ENCODE peak calls at places on chromosomes 3 and 15, in nine cellular contexts. Y, A, K, X, O, W, C, L and E are unnamed samples.

GRCh38 chr15:101169457-101170071 is 82.3 kb downstream of the CHSY1 start:
- DNase-seq in Y (peak; percentile 28), A (no peak), K (no peak), X (no peak), O (peak; percentile 50), W (peak; percentile 69), C (peak; percentile 39), L (no peak), E (peak; percentile 67)

GRCh38 chr15:46260937-46261336 is 626.1 kb downstream of the SQOR start:
- DNase-seq in Y (no peak), A (no peak), K (no peak), X (no peak), O (no peak), W (no peak), C (no peak), L (no peak), E (no peak)

GRCh38 chr15:101145362-101145761 is 106.5 kb downstream of the CHSY1 start:
- DNase-seq in Y (peak; percentile 36), A (peak; percentile 49), K (no peak), X (no peak), O (no peak), W (peak; percentile 50), C (no peak), L (no peak), E (no peak)

GRCh38 chr3:124172846-124173245 is 180.9 kb upstream of the ROPN1 start:
- DNase-seq in Y (no peak), A (no peak), K (no peak), X (no peak), O (no peak), W (no peak), C (no peak), L (no peak), E (no peak)

GRCh38 chr15:70752142-70752754 is 11.1 kb downstream of the UACA start:
- DNase-seq in Y (peak; percentile 66), A (no peak), K (no peak), X (no peak), O (no peak), W (no peak), C (peak; percentile 55), L (no peak), E (no peak)

GRCh38 chr3:126958638-126959085 is 24.3 kb upstream of the PLXNA1 start:
- DNase-seq in Y (no peak), A (no peak), K (no peak), X (no peak), O (peak; percentile 20), W (no peak), C (no peak), L (no peak), E (peak; percentile 49)

GRCh38 chr3:174775603-174776002 is 83.5 kb upstream of the NAALADL2 start:
- DNase-seq in Y (peak; percentile 89), A (no peak), K (no peak), X (no peak), O (no peak), W (peak; percentile 35), C (no peak), L (no peak), E (no peak)

GRCh38 chr3:123773681-123774431 is 110.3 kb downstream of the MYLK start:
- DNase-seq in Y (peak; percentile 55), A (no peak), K (no peak), X (no peak), O (peak; percentile 81), W (peak; percentile 66), C (peak; percentile 56), L (no peak), E (no peak)

GRCh38 chr3:183202004-183202722 is 39.6 kb upstream of the LAMP3 start:
- DNase-seq in Y (no peak), A (no peak), K (no peak), X (no peak), O (no peak), W (no peak), C (no peak), L (no peak), E (no peak)

GRCh38 chr3:48847053-48847585 is 555 bp downstream of the PRKAR2A start:
- DNase-seq in Y (peak; percentile 83), A (peak; percentile 54), K (peak; percentile 44), X (peak; percentile 95), O (peak; percentile 89), W (peak; percentile 75), C (peak; percentile 88), L (peak; percentile 37), E (peak; percentile 83)

GRCh38 chr15:48510976-48511375 is 134.5 kb downstream of the FBN1 start:
- DNase-seq in Y (peak; percentile 16), A (peak; percentile 77), K (no peak), X (no peak), O (peak; percentile 55), W (no peak), C (no peak), L (no peak), E (no peak)

GRCh38 chr15:79032656-79033055 is 57.9 kb downstream of the RASGRF1 start:
- DNase-seq in Y (no peak), A (no peak), K (no peak), X (no peak), O (peak; percentile 68), W (no peak), C (no peak), L (no peak), E (no peak)

GRCh38 chr3:116034071-116034470 is 410.8 kb downstream of the GAP43 start:
- DNase-seq in Y (no peak), A (no peak), K (no peak), X (no peak), O (no peak), W (no peak), C (no peak), L (no peak), E (no peak)

GRCh38 chr3:102471001-102471400 is 36.2 kb downstream of the ZPLD1 start:
- DNase-seq in Y (no peak), A (no peak), K (no peak), X (no peak), O (no peak), W (no peak), C (no peak), L (no peak), E (no peak)

GRCh38 chr3:61439116-61439459 is 122.3 kb upstream of the PTPRG start:
- DNase-seq in Y (no peak), A (no peak), K (no peak), X (no peak), O (no peak), W (no peak), C (no peak), L (no peak), E (no peak)

GRCh38 chr3:25884981-25885380 is 95.1 kb downstream of the OXSM start:
- DNase-seq in Y (no peak), A (no peak), K (no peak), X (no peak), O (no peak), W (no peak), C (no peak), L (no peak), E (no peak)
- H3K27ac ChIP-seq in Y (no peak overlapping the region), A (no peak overlapping the region), K (no peak overlapping the region), X (no peak overlapping the region), O (no peak overlapping the region), W (no peak overlapping the region), C (no peak overlapping the region), L (no peak overlapping the region), E (peak overlapping the region; percentile 33)

DNA sequence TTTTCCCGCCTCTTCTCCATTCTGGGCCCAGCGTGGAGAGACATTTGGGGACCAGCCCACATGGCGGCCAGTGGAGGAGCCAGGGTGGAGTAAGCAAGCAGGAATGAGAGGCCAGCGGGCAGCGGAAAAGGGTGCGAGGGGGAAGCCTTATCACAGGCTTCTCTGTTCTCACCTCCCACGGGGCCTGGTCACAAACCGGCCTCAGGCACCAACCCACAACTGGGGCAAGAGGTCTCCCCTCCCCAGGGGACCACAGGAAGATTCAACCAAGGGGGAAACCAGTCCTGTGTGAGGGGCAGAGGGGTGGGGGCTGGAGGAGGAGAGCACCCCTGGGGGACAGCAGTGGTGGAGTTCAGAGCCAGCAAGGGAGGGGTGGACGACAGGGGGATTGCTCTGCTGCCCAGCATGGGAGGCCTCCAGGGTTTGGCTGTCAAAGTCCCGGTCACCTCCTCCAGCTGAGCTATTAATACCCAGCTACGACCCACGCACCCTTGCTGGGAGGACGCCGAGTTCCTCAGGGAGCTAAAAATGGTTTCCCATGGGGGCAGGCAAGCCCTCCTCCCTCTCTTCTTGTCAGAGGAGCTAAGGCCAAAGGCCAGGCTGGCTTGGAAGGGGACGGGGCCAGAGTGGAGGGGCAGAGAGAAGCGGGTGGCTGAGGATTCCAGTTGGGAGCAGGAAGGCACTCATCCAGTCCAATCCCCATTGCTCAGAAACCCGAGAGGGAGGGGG is 23.8 kb upstream of the RPL29 start:
- DNase-seq in Y (peak; percentile 47), A (no peak), K (no peak), X (peak; percentile 78), O (peak; percentile 84), W (no peak), C (peak; percentile 75), L (no peak), E (no peak)
- H3K27ac ChIP-seq in Y (peak overlapping the region; percentile 98), A (no peak overlapping the region), K (no peak overlapping the region), X (peak overlapping the region; percentile 62), O (peak overlapping the region; percentile 88), W (no peak overlapping the region), C (peak overlapping the region; percentile 92), L (no peak overlapping the region), E (no peak overlapping the region)

DNA sequence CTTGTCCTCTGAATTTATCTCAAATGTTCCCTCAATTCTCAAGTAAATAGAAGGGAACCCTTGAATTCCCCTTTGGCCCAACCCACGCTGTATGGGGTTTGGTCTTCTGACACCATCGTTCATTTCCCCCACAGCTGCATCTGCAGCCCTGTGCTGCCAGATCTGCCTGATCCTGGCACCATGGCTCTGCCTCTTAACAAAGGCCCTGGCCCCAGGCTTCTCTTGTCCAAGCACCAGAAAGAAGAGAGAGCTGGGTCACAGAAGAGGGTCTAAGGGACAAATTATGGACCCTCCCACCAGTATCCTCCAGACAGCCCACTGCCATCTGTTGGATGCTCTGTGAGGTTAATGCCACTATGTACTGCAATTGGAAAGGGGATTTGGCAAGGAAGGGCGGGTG is 1.8 kb downstream of the MAP1A start:
- DNase-seq in Y (no peak), A (no peak), K (no peak), X (no peak), O (no peak), W (no peak), C (no peak), L (no peak), E (no peak)
- H3K27ac ChIP-seq in Y (no peak overlapping the region), A (no peak overlapping the region), K (no peak overlapping the region), X (no peak overlapping the region), O (no peak overlapping the region), W (no peak overlapping the region), C (no peak overlapping the region), L (no peak overlapping the region), E (no peak overlapping the region)

GRCh38 chr3:94225176-94225742 is 162.4 kb downstream of the NSUN3 start:
- DNase-seq in Y (no peak), A (peak; percentile 13), K (no peak), X (no peak), O (no peak), W (no peak), C (no peak), L (no peak), E (no peak)

GRCh38 chr3:94221829-94222228 is 159.0 kb downstream of the NSUN3 start:
- DNase-seq in Y (no peak), A (no peak), K (no peak), X (no peak), O (no peak), W (no peak), C (no peak), L (no peak), E (no peak)

DNA sequence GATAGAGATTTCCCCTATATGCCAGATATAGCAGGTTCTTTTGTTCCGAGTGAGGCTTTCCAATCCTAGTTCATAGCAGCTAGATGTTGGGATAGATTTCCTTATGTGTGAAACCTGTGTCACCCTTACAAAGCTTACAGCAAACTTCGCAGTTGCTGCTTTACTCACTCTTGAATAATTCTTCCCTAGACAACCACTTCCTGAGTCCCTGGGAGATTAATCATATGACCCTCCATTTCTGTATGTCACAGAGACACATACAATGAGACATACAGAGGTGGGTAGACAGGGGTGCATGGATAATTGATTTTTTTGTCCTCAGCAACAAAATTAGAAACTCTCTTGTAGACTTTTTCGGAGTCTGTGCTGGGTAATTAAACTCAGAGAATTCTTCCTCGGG is 163.2 kb downstream of the NSUN3 start:
- DNase-seq in Y (peak; percentile 30), A (peak; percentile 45), K (no peak), X (no peak), O (no peak), W (peak; percentile 50), C (no peak), L (no peak), E (no peak)
- H3K27ac ChIP-seq in Y (no peak overlapping the region), A (peak overlapping the region; percentile 68), K (no peak overlapping the region), X (no peak overlapping the region), O (no peak overlapping the region), W (no peak overlapping the region), C (no peak overlapping the region), L (no peak overlapping the region), E (peak overlapping the region; percentile 32)